ENCODE peak calls at places on chromosomes 3 and 15, in six cellular contexts. One of them, this sample, is unnamed.

GRCh38 chr3:28972921-28973320 is 307.9 kb upstream of the RBMS3 start:
- DNase-seq in endothelial cell of umbilical vein: no peak
- DNase-seq in astrocyte: peak
- DNase-seq in mammary epithelial cell: peak
- DNase-seq in uterus: no peak
- DNase-seq in cardiac fibroblast: peak
- DNase-seq in this sample: no peak

GRCh38 chr15:86608461-86608860 is 528.8 kb downstream of the AGBL1 start:
- DNase-seq in endothelial cell of umbilical vein: no peak
- DNase-seq in astrocyte: peak
- DNase-seq in mammary epithelial cell: peak
- DNase-seq in uterus: no peak
- DNase-seq in cardiac fibroblast: no peak
- DNase-seq in this sample: no peak

GRCh38 chr15:72787521-72787920 is 4.0 kb upstream of the ADPGK start:
- DNase-seq in endothelial cell of umbilical vein: no peak
- DNase-seq in astrocyte: no peak
- DNase-seq in mammary epithelial cell: no peak
- DNase-seq in uterus: no peak
- DNase-seq in cardiac fibroblast: no peak
- DNase-seq in this sample: no peak

GRCh38 chr3:168096210-168096795 is 579 bp upstream of the GOLIM4 start:
- DNase-seq in endothelial cell of umbilical vein: peak
- DNase-seq in astrocyte: peak
- DNase-seq in mammary epithelial cell: peak
- DNase-seq in uterus: no peak
- DNase-seq in cardiac fibroblast: peak
- DNase-seq in this sample: peak

GRCh38 chr3:177150970-177151627 is 46.2 kb downstream of the TBL1XR1 start:
- DNase-seq in endothelial cell of umbilical vein: peak
- DNase-seq in astrocyte: peak
- DNase-seq in mammary epithelial cell: peak
- DNase-seq in uterus: no peak
- DNase-seq in cardiac fibroblast: peak
- DNase-seq in this sample: no peak

GRCh38 chr15:100926258-100926657 is 7.1 kb downstream of the LRRK1 start:
- DNase-seq in endothelial cell of umbilical vein: no peak
- DNase-seq in astrocyte: no peak
- DNase-seq in mammary epithelial cell: no peak
- DNase-seq in uterus: no peak
- DNase-seq in cardiac fibroblast: no peak
- DNase-seq in this sample: peak

GRCh38 chr15:100670505-100671021 is 68.2 kb downstream of the ASB7 start:
- DNase-seq in endothelial cell of umbilical vein: no peak
- DNase-seq in astrocyte: no peak
- DNase-seq in mammary epithelial cell: no peak
- DNase-seq in uterus: no peak
- DNase-seq in cardiac fibroblast: no peak
- DNase-seq in this sample: no peak

GRCh38 chr15:43118829-43119228 is 13.0 kb upstream of the UBR1 start:
- DNase-seq in endothelial cell of umbilical vein: no peak
- DNase-seq in astrocyte: no peak
- DNase-seq in mammary epithelial cell: no peak
- DNase-seq in uterus: no peak
- DNase-seq in cardiac fibroblast: no peak
- DNase-seq in this sample: no peak

GRCh38 chr3:191440532-191440931 is 20.4 kb upstream of the PYDC2 start:
- DNase-seq in endothelial cell of umbilical vein: no peak
- DNase-seq in astrocyte: no peak
- DNase-seq in mammary epithelial cell: no peak
- DNase-seq in uterus: no peak
- DNase-seq in cardiac fibroblast: no peak
- DNase-seq in this sample: no peak

GRCh38 chr15:74041311-74041756 is 41.0 kb downstream of the GOLGA6A start:
- DNase-seq in endothelial cell of umbilical vein: no peak
- DNase-seq in astrocyte: no peak
- DNase-seq in mammary epithelial cell: no peak
- DNase-seq in uterus: no peak
- DNase-seq in cardiac fibroblast: no peak
- DNase-seq in this sample: no peak

GRCh38 chr3:14598143-14598569 is 53.4 kb upstream of the CCDC174 start:
- DNase-seq in endothelial cell of umbilical vein: peak
- DNase-seq in astrocyte: peak
- DNase-seq in mammary epithelial cell: peak
- DNase-seq in uterus: no peak
- DNase-seq in cardiac fibroblast: peak
- DNase-seq in this sample: peak

GRCh38 chr3:136120373-136121348 is 75.5 kb downstream of the MSL2 start:
- DNase-seq in endothelial cell of umbilical vein: no peak
- DNase-seq in astrocyte: peak
- DNase-seq in mammary epithelial cell: peak
- DNase-seq in uterus: no peak
- DNase-seq in cardiac fibroblast: no peak
- DNase-seq in this sample: no peak

GRCh38 chr3:149466192-149466591 is 8.3 kb upstream of the TM4SF4 start:
- DNase-seq in endothelial cell of umbilical vein: peak
- DNase-seq in astrocyte: peak
- DNase-seq in mammary epithelial cell: peak
- DNase-seq in uterus: peak
- DNase-seq in cardiac fibroblast: peak
- DNase-seq in this sample: no peak

GRCh38 chr15:46442196-46442595 is 807.4 kb downstream of the SQOR start:
- DNase-seq in endothelial cell of umbilical vein: no peak
- DNase-seq in astrocyte: peak
- DNase-seq in mammary epithelial cell: no peak
- DNase-seq in uterus: no peak
- DNase-seq in cardiac fibroblast: no peak
- DNase-seq in this sample: no peak

GRCh38 chr15:52394020-52394608 is 98.5 kb upstream of the MYO5C start:
- DNase-seq in endothelial cell of umbilical vein: no peak
- DNase-seq in astrocyte: no peak
- DNase-seq in mammary epithelial cell: no peak
- DNase-seq in uterus: no peak
- DNase-seq in cardiac fibroblast: no peak
- DNase-seq in this sample: no peak

GRCh38 chr3:17935217-17935616 is 192.8 kb upstream of the TBC1D5 start:
- DNase-seq in endothelial cell of umbilical vein: no peak
- DNase-seq in astrocyte: no peak
- DNase-seq in mammary epithelial cell: no peak
- DNase-seq in uterus: no peak
- DNase-seq in cardiac fibroblast: peak
- DNase-seq in this sample: no peak

GRCh38 chr3:156816091-156816793 is 9.9 kb upstream of the LEKR1 start:
- DNase-seq in endothelial cell of umbilical vein: peak
- DNase-seq in astrocyte: peak
- DNase-seq in mammary epithelial cell: no peak
- DNase-seq in uterus: peak
- DNase-seq in cardiac fibroblast: peak
- DNase-seq in this sample: peak

GRCh38 chr3:129575987-129576364 is 30.5 kb downstream of the PLXND1 start:
- DNase-seq in endothelial cell of umbilical vein: no peak
- DNase-seq in astrocyte: no peak
- DNase-seq in mammary epithelial cell: no peak
- DNase-seq in uterus: no peak
- DNase-seq in cardiac fibroblast: no peak
- DNase-seq in this sample: no peak

GRCh38 chr3:185824051-185824466 is 783 bp downstream of the IGF2BP2 start:
- DNase-seq in endothelial cell of umbilical vein: peak
- DNase-seq in astrocyte: no peak
- DNase-seq in mammary epithelial cell: peak
- DNase-seq in uterus: peak
- DNase-seq in cardiac fibroblast: peak
- DNase-seq in this sample: peak

GRCh38 chr3:123733805-123734526 is 149.1 kb upstream of the HACD2 start:
- DNase-seq in endothelial cell of umbilical vein: no peak
- DNase-seq in astrocyte: peak
- DNase-seq in mammary epithelial cell: peak
- DNase-seq in uterus: no peak
- DNase-seq in cardiac fibroblast: peak
- DNase-seq in this sample: no peak

GRCh38 chr3:149781216-149781615 is 11.1 kb downstream of the ANKUB1 start:
- DNase-seq in endothelial cell of umbilical vein: peak
- DNase-seq in astrocyte: no peak
- DNase-seq in mammary epithelial cell: no peak
- DNase-seq in uterus: no peak
- DNase-seq in cardiac fibroblast: no peak
- DNase-seq in this sample: peak

GRCh38 chr3:50617096-50617791 is at the start of gene MAPKAPK3:
- DNase-seq in endothelial cell of umbilical vein: peak
- DNase-seq in astrocyte: no peak
- DNase-seq in mammary epithelial cell: no peak
- DNase-seq in uterus: peak
- DNase-seq in cardiac fibroblast: no peak
- DNase-seq in this sample: peak

GRCh38 chr3:172040976-172041963 is 1.9 kb downstream of the FNDC3B start:
- DNase-seq in endothelial cell of umbilical vein: no peak
- DNase-seq in astrocyte: peak
- DNase-seq in mammary epithelial cell: peak
- DNase-seq in uterus: peak
- DNase-seq in cardiac fibroblast: peak
- DNase-seq in this sample: peak

GRCh38 chr3:172042136-172042535 is 2.8 kb downstream of the FNDC3B start:
- DNase-seq in endothelial cell of umbilical vein: peak
- DNase-seq in astrocyte: no peak
- DNase-seq in mammary epithelial cell: peak
- DNase-seq in uterus: no peak
- DNase-seq in cardiac fibroblast: peak
- DNase-seq in this sample: no peak

GRCh38 chr3:172044833-172045585 is 5.6 kb downstream of the FNDC3B start:
- DNase-seq in endothelial cell of umbilical vein: no peak
- DNase-seq in astrocyte: no peak
- DNase-seq in mammary epithelial cell: no peak
- DNase-seq in uterus: no peak
- DNase-seq in cardiac fibroblast: peak
- DNase-seq in this sample: no peak

GRCh38 chr3:172043233-172043632 is 3.9 kb downstream of the FNDC3B start:
- DNase-seq in endothelial cell of umbilical vein: no peak
- DNase-seq in astrocyte: no peak
- DNase-seq in mammary epithelial cell: no peak
- DNase-seq in uterus: no peak
- DNase-seq in cardiac fibroblast: peak
- DNase-seq in this sample: no peak

GRCh38 chr3:172043766-172044165 is 4.4 kb downstream of the FNDC3B start:
- DNase-seq in endothelial cell of umbilical vein: no peak
- DNase-seq in astrocyte: no peak
- DNase-seq in mammary epithelial cell: no peak
- DNase-seq in uterus: no peak
- DNase-seq in cardiac fibroblast: peak
- DNase-seq in this sample: no peak
- H3K4me3 ChIP-seq in endothelial cell of umbilical vein: no peak
- H3K4me3 ChIP-seq in astrocyte: no peak
- H3K4me3 ChIP-seq in mammary epithelial cell: peak
- H3K4me3 ChIP-seq in uterus: no peak
- H3K4me3 ChIP-seq in cardiac fibroblast: peak
- H3K4me3 ChIP-seq in this sample: peak

DNA sequence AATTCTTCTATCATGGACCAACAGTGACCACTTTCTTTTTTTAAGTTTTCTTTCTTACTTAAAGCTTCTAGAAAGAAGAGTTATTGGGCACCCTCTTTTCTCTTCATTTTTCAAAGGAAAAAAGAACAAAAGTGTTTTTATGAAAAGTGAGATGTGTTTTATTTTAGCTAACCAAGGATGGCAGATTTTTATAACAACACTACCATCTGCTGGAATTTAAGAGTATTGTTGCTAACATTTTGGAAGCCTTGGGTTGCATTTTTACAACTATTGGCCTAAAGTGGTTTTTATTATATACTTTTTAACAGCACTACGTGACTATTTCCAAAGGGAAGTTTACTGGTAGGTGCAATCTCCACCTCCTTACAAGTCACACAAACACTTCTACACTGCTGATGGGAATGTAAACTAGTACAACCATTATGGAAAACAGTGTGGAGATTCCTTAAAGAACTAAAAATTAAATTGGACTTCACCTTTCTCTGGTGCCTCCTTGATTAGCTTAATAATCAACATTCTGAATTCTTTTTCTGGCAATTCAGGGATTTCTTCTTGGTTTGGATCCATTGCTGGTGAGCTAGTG is 237.7 kb upstream of the AGTR1 start:
- DNase-seq in endothelial cell of umbilical vein: no peak
- DNase-seq in astrocyte: no peak
- DNase-seq in mammary epithelial cell: no peak
- DNase-seq in uterus: no peak
- DNase-seq in cardiac fibroblast: peak
- DNase-seq in this sample: peak
- TF ChIP-seq CTCF in endothelial cell of umbilical vein: no peak
- TF ChIP-seq CTCF in astrocyte: no peak
- TF ChIP-seq CTCF in mammary epithelial cell: peak
- TF ChIP-seq CTCF in uterus: no peak
- TF ChIP-seq CTCF in cardiac fibroblast: peak
- TF ChIP-seq CTCF in this sample: peak

DNA sequence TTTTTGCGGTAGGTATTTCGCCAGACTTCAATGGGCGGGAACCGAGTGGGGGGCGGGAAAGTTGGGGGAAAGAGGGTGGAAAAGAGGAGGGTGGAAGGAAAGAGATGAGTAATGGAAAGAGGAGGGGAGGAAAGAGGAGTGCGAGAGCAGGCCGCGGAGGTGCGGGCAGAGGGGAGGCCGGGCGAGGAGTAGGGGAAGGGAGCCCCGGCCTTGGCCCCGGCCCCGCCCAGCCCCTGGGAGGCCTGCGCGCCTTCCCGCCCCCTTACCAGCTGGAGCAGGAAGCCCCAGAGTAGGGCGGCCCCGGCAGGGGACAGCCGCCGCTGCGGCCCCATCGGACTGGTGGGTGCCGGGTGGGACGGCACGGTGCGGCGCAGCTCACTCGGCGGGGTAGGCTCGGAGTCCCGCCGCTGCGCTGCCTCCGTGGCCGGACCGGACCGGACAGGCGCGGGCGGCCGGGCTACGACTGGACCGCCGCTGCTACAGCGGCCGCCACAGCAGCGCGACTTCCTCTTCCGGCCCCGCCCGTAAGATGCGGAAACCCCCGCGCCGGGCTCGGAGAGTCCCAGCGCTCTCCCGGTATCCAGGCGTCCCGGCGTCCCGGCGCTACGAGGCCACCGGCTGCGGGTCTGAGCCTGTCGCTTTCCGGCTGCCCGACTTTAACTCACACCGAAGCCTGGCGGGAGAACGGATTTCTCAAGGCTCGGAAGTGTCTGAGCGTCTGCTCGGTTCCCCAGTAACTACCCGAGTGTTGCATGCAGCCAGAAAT is at the start of gene SPPL2A:
- DNase-seq in endothelial cell of umbilical vein: peak
- DNase-seq in astrocyte: peak
- DNase-seq in mammary epithelial cell: peak
- DNase-seq in uterus: peak
- DNase-seq in cardiac fibroblast: peak
- DNase-seq in this sample: peak
- H3K4me3 ChIP-seq in endothelial cell of umbilical vein: peak
- H3K4me3 ChIP-seq in astrocyte: peak
- H3K4me3 ChIP-seq in mammary epithelial cell: peak
- H3K4me3 ChIP-seq in uterus: peak
- H3K4me3 ChIP-seq in cardiac fibroblast: peak
- H3K4me3 ChIP-seq in this sample: peak

DNA sequence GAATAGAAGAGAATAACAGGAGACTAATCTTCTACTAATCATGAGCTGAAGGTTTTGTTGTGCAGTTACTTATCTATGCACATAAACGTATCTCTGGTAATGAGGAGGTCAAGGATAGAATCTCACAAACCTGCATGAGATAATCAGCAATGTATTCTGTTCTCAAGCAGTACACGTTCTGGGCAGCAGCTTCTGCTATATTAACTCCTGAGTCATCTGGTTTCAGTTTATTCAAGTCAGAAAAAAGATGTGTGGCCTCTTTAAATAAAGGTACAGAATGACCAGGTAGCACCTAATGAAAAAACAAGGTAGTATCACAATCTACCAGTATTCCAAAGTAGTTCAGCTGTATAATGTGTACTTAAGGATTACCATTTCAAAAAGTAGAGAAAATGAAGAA is 34.9 kb downstream of the CDV3 start:
- DNase-seq in endothelial cell of umbilical vein: no peak
- DNase-seq in astrocyte: no peak
- DNase-seq in mammary epithelial cell: no peak
- DNase-seq in uterus: no peak
- DNase-seq in cardiac fibroblast: no peak
- DNase-seq in this sample: no peak
- TF ChIP-seq CTCF in endothelial cell of umbilical vein: no peak
- TF ChIP-seq CTCF in astrocyte: no peak
- TF ChIP-seq CTCF in mammary epithelial cell: no peak
- TF ChIP-seq CTCF in uterus: no peak
- TF ChIP-seq CTCF in cardiac fibroblast: no peak
- TF ChIP-seq CTCF in this sample: no peak